ENCODE peak calls at places on chromosomes 6 and 20, in six cellular contexts. A, O, M, V, E and T are unnamed samples.

GRCh38 chr6:27902335-27903314 is 9.6 kb downstream of the OR2B2 start:
- DNase-seq in A (peak), O (peak), M (peak), V (peak), E (peak), T (peak)

GRCh38 chr20:59495894-59496510 is 108.3 kb upstream of the PHACTR3 start:
- DNase-seq in A (peak), O (peak), M (peak), V (peak), E (peak), T (peak)

GRCh38 chr6:139373154-139373927 is 1.1 kb downstream of the CITED2 start:
- DNase-seq in A (peak), O (peak), M (peak), V (peak), E (peak), T (peak)

GRCh38 chr6:86357877-86358276 is 579.5 kb upstream of the HTR1E start:
- DNase-seq in A (peak), O (no peak), M (no peak), V (no peak), E (no peak), T (peak)

GRCh38 chr6:104718672-104719071 is 141.0 kb downstream of the HACE1 start:
- DNase-seq in A (no peak), O (no peak), M (no peak), V (no peak), E (no peak), T (no peak)

GRCh38 chr6:63066053-63066704 is 145.1 kb upstream of the FKBP1C start:
- DNase-seq in A (no peak), O (no peak), M (no peak), V (no peak), E (no peak), T (no peak)

GRCh38 chr20:14865731-14866130 is 528.3 kb upstream of the FLRT3 start:
- DNase-seq in A (no peak), O (no peak), M (no peak), V (no peak), E (no peak), T (no peak)

GRCh38 chr20:23646106-23646958 is 8.6 kb upstream of the CST3 start:
- DNase-seq in A (no peak), O (no peak), M (no peak), V (no peak), E (no peak), T (no peak)

GRCh38 chr6:40195751-40196518 is 261.7 kb upstream of the MOCS1 start:
- DNase-seq in A (no peak), O (no peak), M (no peak), V (no peak), E (no peak), T (no peak)

GRCh38 chr6:141401851-141402250 is 730.9 kb upstream of the GJE1 start:
- DNase-seq in A (no peak), O (no peak), M (no peak), V (no peak), E (no peak), T (no peak)

GRCh38 chr6:125267806-125268523 is 33.8 kb downstream of the HDDC2 start:
- DNase-seq in A (no peak), O (no peak), M (no peak), V (peak), E (no peak), T (no peak)

GRCh38 chr6:161917645-161918044 is 643.8 kb upstream of the AGPAT4 start:
- DNase-seq in A (no peak), O (no peak), M (no peak), V (no peak), E (no peak), T (no peak)
- TF ChIP-seq CTCF in A (no peak), O (no peak), M (no peak), V (no peak), E (no peak), T (no peak)

DNA sequence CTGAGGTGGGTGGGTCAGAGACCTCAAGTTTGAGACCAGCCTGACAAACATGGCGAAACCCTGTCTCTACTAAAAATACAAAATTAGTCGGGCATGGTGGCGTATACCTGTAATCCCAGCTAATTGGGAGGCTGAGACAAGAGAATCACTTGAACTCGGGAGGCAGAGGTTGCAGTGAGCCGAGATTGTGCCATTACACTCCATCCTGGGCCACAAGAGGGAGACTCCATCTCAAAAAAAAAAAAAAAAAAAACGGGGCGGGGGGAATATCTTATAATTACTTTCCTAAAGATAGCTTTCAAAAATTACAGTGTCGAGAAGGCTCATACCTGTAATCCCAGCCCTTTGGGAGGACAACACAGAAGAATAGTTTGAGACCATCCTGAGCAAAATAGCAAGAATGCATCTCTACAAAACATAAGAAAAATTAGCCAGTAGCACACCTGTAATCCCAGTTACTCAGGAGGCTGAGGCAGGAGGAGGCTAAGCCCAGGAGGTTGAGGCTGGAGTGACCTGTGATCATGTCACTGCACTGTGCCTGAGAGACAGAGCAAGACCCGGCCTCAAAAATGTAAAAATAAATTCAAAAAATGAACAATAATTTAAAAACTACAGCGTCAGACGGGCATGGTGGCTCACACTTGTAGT is 25.8 kb downstream of the CBFA2T2 start:
- DNase-seq in A (no peak), O (no peak), M (no peak), V (no peak), E (no peak), T (no peak)
- TF ChIP-seq CTCF in A (no peak), O (no peak), M (no peak), V (peak), E (peak), T (peak)

DNA sequence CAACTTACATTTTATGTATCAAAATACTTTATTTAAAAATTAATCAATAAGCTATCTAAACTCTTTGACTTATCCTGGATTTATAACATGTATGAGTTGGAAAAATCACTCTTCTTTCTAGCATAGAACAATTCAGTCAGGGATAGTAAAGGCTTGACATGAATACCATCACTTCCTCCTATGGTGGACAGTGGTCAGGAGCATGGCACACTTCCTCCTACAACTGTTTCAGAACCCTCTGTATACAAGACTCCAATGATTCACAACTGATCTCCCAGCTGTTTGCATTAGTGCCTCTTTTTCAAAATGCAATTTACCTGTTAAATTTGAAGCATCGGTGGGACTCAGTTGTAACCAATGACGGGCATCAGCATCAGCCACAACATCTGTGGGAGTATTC is 129.7 kb downstream of the RALGAPA2 start:
- DNase-seq in A (no peak), O (no peak), M (no peak), V (no peak), E (no peak), T (no peak)
- TF ChIP-seq CTCF in A (no peak), O (no peak), M (no peak), V (no peak), E (no peak), T (no peak)

DNA sequence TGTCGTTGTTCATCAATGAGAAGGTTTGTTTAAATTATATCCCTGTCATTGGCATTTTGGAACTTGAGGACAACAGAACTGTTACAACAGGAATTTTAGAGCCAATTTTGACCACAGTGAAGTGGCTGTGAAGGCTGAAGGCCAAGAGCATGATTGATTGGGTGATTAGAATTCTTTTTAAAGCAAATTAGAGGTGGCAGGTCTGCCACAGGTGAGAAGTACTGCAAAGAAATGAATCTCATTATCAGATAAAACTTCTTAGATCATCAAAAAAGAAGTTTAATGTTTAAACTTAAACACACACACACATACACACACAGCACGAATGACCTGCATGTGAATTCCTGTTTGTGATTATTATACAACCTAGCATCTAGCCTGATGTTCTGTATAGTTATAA is 32.4 kb downstream of the FARS2 start:
- DNase-seq in A (no peak), O (no peak), M (no peak), V (no peak), E (no peak), T (no peak)
- TF ChIP-seq CTCF in A (no peak), O (no peak), M (no peak), V (no peak), E (no peak), T (no peak)

GRCh38 chr6:51559059-51559458 is 528.4 kb downstream of the PKHD1 start:
- DNase-seq in A (no peak), O (no peak), M (no peak), V (no peak), E (no peak), T (no peak)
- TF ChIP-seq CTCF in A (no peak), O (peak), M (no peak), V (no peak), E (no peak), T (no peak)

GRCh38 chr6:117908246-117909107 is 1.4 kb downstream of the SLC35F1 start:
- DNase-seq in A (no peak), O (no peak), M (peak), V (no peak), E (no peak), T (peak)

GRCh38 chr6:117906454-117906904 is 585 bp upstream of the SLC35F1 start:
- DNase-seq in A (no peak), O (no peak), M (no peak), V (no peak), E (no peak), T (no peak)

GRCh38 chr6:117907600-117908245 is 659 bp downstream of the SLC35F1 start:
- DNase-seq in A (peak), O (no peak), M (no peak), V (no peak), E (no peak), T (peak)

GRCh38 chr6:117909638-117910037 is 2.6 kb downstream of the SLC35F1 start:
- DNase-seq in A (no peak), O (no peak), M (no peak), V (no peak), E (no peak), T (no peak)

DNA sequence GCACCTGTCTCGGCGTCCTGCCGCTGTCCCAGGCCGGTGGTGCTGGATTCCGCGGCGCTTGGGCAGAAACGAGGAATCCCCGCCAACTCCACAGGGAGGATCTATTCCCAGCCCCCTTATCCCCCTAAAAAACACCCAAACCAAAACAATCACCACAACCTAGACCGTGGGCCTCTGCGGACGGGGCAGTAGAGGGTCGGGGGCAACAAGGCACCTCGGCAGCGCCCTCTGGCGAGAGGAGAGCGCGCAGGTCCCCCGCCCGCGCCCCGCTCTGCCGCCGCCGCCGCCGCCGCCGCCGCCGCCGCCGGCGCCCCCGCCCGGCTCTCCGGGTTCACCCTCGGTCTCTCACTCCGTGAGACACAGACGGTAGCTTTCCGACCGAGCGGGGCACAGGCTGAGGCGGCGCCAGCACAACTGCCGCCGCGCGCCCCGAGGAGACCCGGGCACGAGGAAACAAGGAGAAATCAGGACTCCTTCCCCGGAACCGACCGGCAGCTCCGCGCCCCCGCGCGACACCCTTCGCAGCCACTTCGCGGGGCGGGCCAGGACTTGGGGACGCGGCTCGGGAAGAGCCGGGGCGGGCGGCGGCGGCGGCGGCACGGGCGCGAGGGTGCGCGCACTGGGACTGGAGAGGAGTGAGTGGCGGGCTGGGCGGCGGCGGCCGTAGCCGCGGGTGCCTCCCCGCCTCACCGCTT is at the start of gene SLC35F1:
- DNase-seq in A (peak), O (peak), M (peak), V (peak), E (no peak), T (peak)
- TF ChIP-seq CTCF in A (peak), O (peak), M (peak), V (peak), E (no peak), T (peak)

GRCh38 chr20:39294137-39294725 is 332.1 kb downstream of the DHX35 start:
- DNase-seq in A (no peak), O (no peak), M (no peak), V (no peak), E (no peak), T (no peak)
- TF ChIP-seq CTCF in A (no peak), O (no peak), M (no peak), V (no peak), E (no peak), T (no peak)

DNA sequence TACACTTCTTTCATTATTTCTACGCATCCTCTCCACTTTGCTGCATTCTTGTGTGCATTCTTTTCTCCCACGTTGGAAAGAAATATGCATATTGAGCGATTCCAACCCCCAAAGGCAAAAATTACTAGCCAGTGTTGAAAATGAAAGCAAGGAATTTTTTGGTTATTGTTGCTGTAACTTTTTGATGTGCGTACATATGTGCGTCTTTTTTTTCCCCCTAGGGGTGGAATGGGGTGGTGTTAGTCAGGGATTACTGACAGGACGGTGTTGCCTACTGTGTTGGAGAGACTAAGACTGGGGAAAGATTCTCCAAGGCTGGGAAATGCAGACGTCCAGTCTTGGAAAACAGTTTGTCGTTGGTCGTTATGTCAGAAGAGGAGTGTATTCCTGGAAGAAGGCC is 44.2 kb upstream of the ESR1 start:
- DNase-seq in A (no peak), O (no peak), M (peak), V (peak), E (no peak), T (no peak)
- TF ChIP-seq CTCF in A (peak), O (no peak), M (peak), V (peak), E (no peak), T (peak)

GRCh38 chr20:2219481-2220006 is 76.3 kb upstream of the TGM3 start:
- DNase-seq in A (no peak), O (no peak), M (no peak), V (no peak), E (no peak), T (no peak)

GRCh38 chr20:2212457-2213005 is 83.3 kb upstream of the TGM3 start:
- DNase-seq in A (no peak), O (no peak), M (no peak), V (no peak), E (no peak), T (no peak)

GRCh38 chr20:2220298-2220697 is 75.5 kb upstream of the TGM3 start:
- DNase-seq in A (no peak), O (no peak), M (no peak), V (no peak), E (no peak), T (no peak)

GRCh38 chr20:2221933-2222332 is 73.9 kb upstream of the TGM3 start:
- DNase-seq in A (no peak), O (no peak), M (no peak), V (no peak), E (no peak), T (no peak)

GRCh38 chr20:2217857-2218529 is 77.8 kb upstream of the TGM3 start:
- DNase-seq in A (no peak), O (peak), M (no peak), V (no peak), E (no peak), T (no peak)
- TF ChIP-seq CTCF in A (no peak), O (no peak), M (no peak), V (no peak), E (no peak), T (no peak)